ENCODE peak calls at places on chromosomes 3 and 15, in ten cellular contexts. K, I, U, N, Z, P, R, C, B and X are unnamed samples.

GRCh38 chr3:27278391-27279055 is 90.7 kb downstream of the NEK10 start:
- DNase-seq in K (no peak), I (no peak), U (no peak), N (no peak), Z (no peak), P (no peak), R (no peak), C (no peak), B (no peak), X (no peak)

GRCh38 chr15:40367673-40368611 is 9.9 kb downstream of the DISP2 start:
- DNase-seq in K (peak), I (no peak), U (peak), N (peak), Z (peak), P (peak), R (peak), C (peak), B (peak), X (peak)

GRCh38 chr15:98391568-98391967 is 256.8 kb upstream of the IGF1R start:
- DNase-seq in K (no peak), I (no peak), U (no peak), N (no peak), Z (no peak), P (no peak), R (no peak), C (no peak), B (no peak), X (no peak)

GRCh38 chr15:84818221-84819131 is 1.3 kb downstream of the ALPK3 start:
- DNase-seq in K (no peak), I (no peak), U (peak), N (peak), Z (no peak), P (no peak), R (peak), C (no peak), B (peak), X (no peak)

GRCh38 chr15:49808341-49808740 is 187.5 kb downstream of the DTWD1 start:
- DNase-seq in K (no peak), I (no peak), U (no peak), N (no peak), Z (no peak), P (no peak), R (no peak), C (no peak), B (no peak), X (no peak)

GRCh38 chr3:127783166-127783565 is 39.1 kb downstream of the MGLL start:
- DNase-seq in K (no peak), I (no peak), U (no peak), N (no peak), Z (no peak), P (no peak), R (no peak), C (no peak), B (no peak), X (no peak)

GRCh38 chr3:190279690-190280089 is 42.6 kb downstream of the CLDN1 start:
- DNase-seq in K (no peak), I (no peak), U (no peak), N (no peak), Z (no peak), P (no peak), R (no peak), C (no peak), B (no peak), X (no peak)

GRCh38 chr3:65955792-65956477 is 82.8 kb downstream of the MAGI1 start:
- DNase-seq in K (no peak), I (no peak), U (no peak), N (no peak), Z (no peak), P (no peak), R (no peak), C (no peak), B (peak), X (no peak)

GRCh38 chr3:58630081-58630709 is 36.4 kb downstream of the FAM3D start:
- DNase-seq in K (peak), I (peak), U (peak), N (peak), Z (peak), P (peak), R (peak), C (peak), B (peak), X (peak)

GRCh38 chr3:78857494-78858111 is 910.2 kb downstream of the ROBO1 start:
- DNase-seq in K (no peak), I (no peak), U (no peak), N (no peak), Z (no peak), P (no peak), R (no peak), C (no peak), B (peak), X (peak)

GRCh38 chr15:36053746-36054145 is 507.8 kb upstream of the DPH6 start:
- DNase-seq in K (no peak), I (no peak), U (no peak), N (no peak), Z (no peak), P (no peak), R (no peak), C (no peak), B (no peak), X (no peak)

GRCh38 chr3:50352762-50353161 is 2.1 kb downstream of the CYB561D2 start:
- DNase-seq in K (no peak), I (no peak), U (peak), N (no peak), Z (no peak), P (no peak), R (no peak), C (no peak), B (peak), X (no peak)

GRCh38 chr3:40116478-40117162 is 192.9 kb upstream of the EIF1B start:
- DNase-seq in K (no peak), I (no peak), U (no peak), N (no peak), Z (no peak), P (no peak), R (no peak), C (no peak), B (peak), X (no peak)

GRCh38 chr3:183449791-183450190 is 21.4 kb upstream of the MCF2L2 start:
- DNase-seq in K (no peak), I (no peak), U (no peak), N (no peak), Z (no peak), P (no peak), R (no peak), C (no peak), B (no peak), X (no peak)

GRCh38 chr3:46368569-46368968 is 2.2 kb upstream of the CCR5 start:
- DNase-seq in K (peak), I (no peak), U (peak), N (peak), Z (no peak), P (peak), R (no peak), C (peak), B (peak), X (no peak)

GRCh38 chr3:14133876-14134275 is 9.0 kb downstream of the TMEM43 start:
- DNase-seq in K (no peak), I (no peak), U (no peak), N (no peak), Z (no peak), P (peak), R (no peak), C (no peak), B (no peak), X (no peak)

GRCh38 chr3:88031543-88032148 is 27.2 kb downstream of the CGGBP1 start:
- DNase-seq in K (peak), I (peak), U (peak), N (no peak), Z (no peak), P (no peak), R (peak), C (peak), B (peak), X (peak)

GRCh38 chr3:46737320-46737719 is 19.7 kb upstream of the PRSS50 start:
- DNase-seq in K (no peak), I (no peak), U (no peak), N (no peak), Z (no peak), P (peak), R (no peak), C (no peak), B (no peak), X (peak)

GRCh38 chr3:131109156-131109555 is 82.5 kb downstream of the NEK11 start:
- DNase-seq in K (no peak), I (no peak), U (peak), N (no peak), Z (no peak), P (no peak), R (no peak), C (no peak), B (peak), X (no peak)

GRCh38 chr3:40451551-40451950 is 5.6 kb upstream of the RPL14 start:
- DNase-seq in K (no peak), I (no peak), U (no peak), N (no peak), Z (no peak), P (no peak), R (no peak), C (no peak), B (no peak), X (no peak)

GRCh38 chr3:39809995-39810595 is 686 bp downstream of the MYRIP start:
- DNase-seq in K (no peak), I (no peak), U (no peak), N (peak), Z (no peak), P (no peak), R (peak), C (no peak), B (no peak), X (peak)

GRCh38 chr3:17605032-17605431 is 137.4 kb downstream of the TBC1D5 start:
- DNase-seq in K (no peak), I (no peak), U (no peak), N (no peak), Z (no peak), P (no peak), R (no peak), C (no peak), B (peak), X (no peak)

GRCh38 chr3:75978686-75979085 is 193.3 kb upstream of the ZNF717 start:
- DNase-seq in K (no peak), I (no peak), U (no peak), N (no peak), Z (no peak), P (no peak), R (no peak), C (no peak), B (no peak), X (no peak)

GRCh38 chr3:11155341-11156025 is 1.2 kb downstream of the HRH1 start:
- DNase-seq in K (no peak), I (peak), U (peak), N (no peak), Z (peak), P (peak), R (peak), C (no peak), B (peak), X (no peak)

GRCh38 chr15:99566157-99566900 is 545 bp downstream of the MEF2A start:
- DNase-seq in K (peak), I (no peak), U (peak), N (peak), Z (no peak), P (peak), R (peak), C (peak), B (peak), X (no peak)

GRCh38 chr3:113626513-113627371 is 69.7 kb downstream of the USF3 start:
- DNase-seq in K (no peak), I (peak), U (peak), N (peak), Z (no peak), P (no peak), R (peak), C (no peak), B (peak), X (peak)

GRCh38 chr3:129224984-129225393 is 24.4 kb upstream of the COPG1 start:
- DNase-seq in K (no peak), I (no peak), U (peak), N (peak), Z (no peak), P (peak), R (no peak), C (no peak), B (peak), X (peak)

GRCh38 chr3:12287727-12288465 is 974 bp upstream of the PPARG start:
- DNase-seq in K (no peak), I (no peak), U (no peak), N (no peak), Z (no peak), P (no peak), R (no peak), C (no peak), B (peak), X (no peak)

GRCh38 chr3:99901200-99901926 is 83.7 kb downstream of the CMSS1 start:
- DNase-seq in K (no peak), I (no peak), U (no peak), N (no peak), Z (no peak), P (no peak), R (no peak), C (no peak), B (peak), X (no peak)

GRCh38 chr3:55746808-55747413 is 259.8 kb upstream of the WNT5A start:
- DNase-seq in K (no peak), I (no peak), U (no peak), N (no peak), Z (no peak), P (no peak), R (no peak), C (no peak), B (peak), X (no peak)

GRCh38 chr15:33067456-33067855 is 127.1 kb downstream of the FMN1 start:
- DNase-seq in K (no peak), I (no peak), U (no peak), N (no peak), Z (no peak), P (no peak), R (no peak), C (no peak), B (peak), X (no peak)

GRCh38 chr15:91422704-91423254 is 322.7 kb downstream of the SV2B start:
- DNase-seq in K (no peak), I (no peak), U (no peak), N (no peak), Z (no peak), P (no peak), R (no peak), C (no peak), B (no peak), X (no peak)

GRCh38 chr15:95291878-95292472 is 1038.5 kb upstream of the NR2F2 start:
- DNase-seq in K (no peak), I (peak), U (peak), N (no peak), Z (no peak), P (no peak), R (peak), C (no peak), B (no peak), X (no peak)

GRCh38 chr15:89874926-89875564 is 18.7 kb downstream of the AP3S2 start:
- DNase-seq in K (peak), I (peak), U (peak), N (peak), Z (peak), P (peak), R (peak), C (peak), B (peak), X (peak)

GRCh38 chr15:96369351-96369750 is 38.9 kb downstream of the NR2F2 start:
- DNase-seq in K (no peak), I (no peak), U (no peak), N (no peak), Z (no peak), P (no peak), R (no peak), C (no peak), B (no peak), X (no peak)